ENCODE peak calls at places on chromosomes 7 and 10, in nine cellular contexts. Z is hepatic stellate cell; J is NCI-H446 treated with DMSO at 0.1 percent for 48 hours; E is neuronal stem cell; Y is kidney tubule cell; U is Calu3; W is EL; O is CD4-positive, alpha-beta T cell; A is GM04504. H is an unnamed sample.

GRCh38 chr10:61878411-61879051 is 23.0 kb upstream of the ARID5B start:
- DNase-seq in Y (peak), Z (no peak), A (no peak), O (no peak), E (no peak), W (no peak), U (no peak), J (no peak), H (no peak)

GRCh38 chr10:102240467-102241036 is 760 bp downstream of the PITX3 start:
- DNase-seq in W (peak), O (no peak), A (no peak), Y (no peak), U (no peak), Z (peak), J (no peak), E (no peak), H (no peak)

GRCh38 chr7:38367301-38367700 is 93.9 kb upstream of the TARP start:
- DNase-seq in W (no peak), Y (peak), O (no peak), Z (no peak), A (no peak), U (no peak), E (no peak), J (no peak), H (no peak)

GRCh38 chr7:101386177-101386557 is 23.5 kb downstream of the COL26A1 start:
- DNase-seq in E (no peak), A (no peak), J (no peak), W (no peak), O (no peak), Y (no peak), U (no peak), Z (no peak), H (no peak)

GRCh38 chr10:104337985-104338735 is at the start of gene ITPRIP:
- DNase-seq in W (peak), Y (peak), A (no peak), U (peak), O (peak), J (no peak), Z (peak), E (peak), H (peak)

GRCh38 chr7:128003787-128004186 is 27.4 kb downstream of the LRRC4 start:
- DNase-seq in W (no peak), O (no peak), E (no peak), Y (no peak), U (no peak), J (no peak), Z (no peak), A (no peak), H (no peak)

GRCh38 chr7:2494191-2495130 is 18.3 kb upstream of the GRIFIN start:
- DNase-seq in E (no peak), A (no peak), U (no peak), O (no peak), W (no peak), J (no peak), Z (no peak), Y (no peak), H (no peak)

GRCh38 chr10:128046156-128046933 is 79.9 kb downstream of the MKI67 start:
- DNase-seq in A (no peak), J (no peak), E (no peak), O (no peak), U (no peak), Z (no peak), Y (no peak), W (no peak), H (no peak)

GRCh38 chr7:129258649-129259389 is 34.0 kb downstream of the AHCYL2 start:
- DNase-seq in J (no peak), Z (no peak), W (no peak), O (no peak), Y (peak), A (no peak), U (no peak), E (peak), H (no peak)

GRCh38 chr10:124867304-124867703 is 65.7 kb downstream of the ABRAXAS2 start:
- DNase-seq in Z (no peak), U (no peak), Y (no peak), J (no peak), A (no peak), W (no peak), O (no peak), E (no peak), H (no peak)

GRCh38 chr7:7491044-7491443 is 44.6 kb downstream of the COL28A1 start:
- DNase-seq in Y (no peak), Z (no peak), W (no peak), A (no peak), O (no peak), U (no peak), E (no peak), J (no peak), H (no peak)

GRCh38 chr10:77835669-77836086 is 90.9 kb downstream of the DLG5 start:
- DNase-seq in O (no peak), J (no peak), U (no peak), E (no peak), A (no peak), Z (no peak), W (no peak), Y (no peak), H (no peak)

GRCh38 chr10:76632158-76633051 is 1005.2 kb downstream of the KCNMA1 start:
- DNase-seq in A (no peak), Y (peak), J (no peak), W (peak), O (no peak), Z (no peak), U (no peak), E (no peak), H (no peak)

GRCh38 chr7:121561717-121562116 is 165.6 kb upstream of the FAM3C start:
- DNase-seq in O (no peak), Z (no peak), W (peak), E (no peak), A (no peak), J (no peak), Y (no peak), U (peak), H (no peak)

GRCh38 chr7:51344406-51344805 is 27.8 kb upstream of the COBL start:
- DNase-seq in U (peak), Z (no peak), O (no peak), J (no peak), W (no peak), E (no peak), A (no peak), Y (peak), H (no peak)

GRCh38 chr10:31242902-31243301 is 76.1 kb upstream of the ZEB1 start:
- DNase-seq in O (no peak), Y (peak), U (peak), E (no peak), J (no peak), Z (peak), W (peak), A (peak), H (no peak)